ENCODE peak calls at places on chromosome 7, in seven cellular contexts. V, D, G, S, M, K and J are unnamed samples.

GRCh38 chr7:48085433-48085791 is 3.7 kb upstream of the UPP1 start:
- DNase-seq in V (no peak), D (no peak), G (no peak), S (no peak), M (no peak), K (no peak), J (no peak)

GRCh38 chr7:85261341-85261740 is 74.5 kb upstream of the SEMA3D start:
- DNase-seq in V (no peak), D (no peak), G (peak; percentile 55), S (no peak), M (no peak), K (peak; percentile 16), J (no peak)

GRCh38 chr7:45598697-45599520 is 24.7 kb downstream of the ADCY1 start:
- DNase-seq in V (no peak), D (no peak), G (no peak), S (no peak), M (peak; percentile 20), K (no peak), J (no peak)

GRCh38 chr7:11236680-11237079 is 263.0 kb downstream of the PHF14 start:
- DNase-seq in V (no peak), D (no peak), G (no peak), S (no peak), M (no peak), K (no peak), J (no peak)

GRCh38 chr7:149440222-149440621 is 20.6 kb downstream of the ZNF777 start:
- DNase-seq in V (no peak), D (no peak), G (peak; percentile 14), S (no peak), M (no peak), K (no peak), J (peak; percentile 1)

GRCh38 chr7:36784991-36785940 is 61.0 kb upstream of the AOAH start:
- DNase-seq in V (no peak), D (no peak), G (no peak), S (no peak), M (no peak), K (no peak), J (no peak)

GRCh38 chr7:29488203-29488970 is 75.2 kb upstream of the PRR15 start:
- DNase-seq in V (no peak), D (no peak), G (no peak), S (no peak), M (no peak), K (no peak), J (no peak)

GRCh38 chr7:21355406-21355874 is 72.4 kb upstream of the SP4 start:
- DNase-seq in V (no peak), D (no peak), G (no peak), S (no peak), M (no peak), K (no peak), J (no peak)

GRCh38 chr7:12884856-12885440 is 197.5 kb downstream of the ARL4A start:
- DNase-seq in V (peak; percentile 4), D (no peak), G (peak; percentile 61), S (no peak), M (no peak), K (peak; percentile 1), J (no peak)

GRCh38 chr7:32079530-32079929 is 9.3 kb upstream of the PDE1C start:
- DNase-seq in V (no peak), D (no peak), G (no peak), S (no peak), M (no peak), K (no peak), J (no peak)

GRCh38 chr7:16989883-16990413 is 108.2 kb upstream of the AGR3 start:
- DNase-seq in V (no peak), D (peak; percentile 89), G (peak; percentile 80), S (no peak), M (no peak), K (peak; percentile 74), J (no peak)

GRCh38 chr7:137351941-137352340 is 8.4 kb upstream of the PTN start:
- DNase-seq in V (no peak), D (no peak), G (no peak), S (no peak), M (no peak), K (no peak), J (no peak)

GRCh38 chr7:7719235-7719634 is 828 bp upstream of the RPA3 start:
- DNase-seq in V (no peak), D (peak; percentile 41), G (peak; percentile 99), S (no peak), M (no peak), K (peak; percentile 75), J (no peak)

GRCh38 chr7:138163800-138164199 is 87.5 kb downstream of the AKR1D1 start:
- DNase-seq in V (no peak), D (no peak), G (no peak), S (no peak), M (no peak), K (no peak), J (no peak)

GRCh38 chr7:155557778-155558177 is 11.4 kb upstream of the CNPY1 start:
- DNase-seq in V (no peak), D (no peak), G (no peak), S (no peak), M (no peak), K (no peak), J (no peak)

GRCh38 chr7:47474937-47475879 is 106.7 kb downstream of the TNS3 start:
- DNase-seq in V (peak; percentile 95), D (peak; percentile 98), G (peak; percentile 96), S (no peak), M (peak; percentile 93), K (peak; percentile 99), J (peak; percentile 54)

GRCh38 chr7:112958775-112959174 is 127.9 kb downstream of the GPR85 start:
- DNase-seq in V (no peak), D (no peak), G (no peak), S (no peak), M (no peak), K (no peak), J (no peak)

GRCh38 chr7:64559206-64559605 is 3.7 kb downstream of the ZNF680 start:
- DNase-seq in V (no peak), D (no peak), G (no peak), S (no peak), M (no peak), K (no peak), J (no peak)

GRCh38 chr7:513521-514166 is 6.0 kb downstream of the PDGFA start:
- DNase-seq in V (no peak), D (no peak), G (peak; percentile 54), S (no peak), M (no peak), K (peak; percentile 28), J (no peak)

GRCh38 chr7:44375236-44375699 is 49.9 kb upstream of the CAMK2B start:
- DNase-seq in V (peak; percentile 34), D (no peak), G (no peak), S (no peak), M (peak; percentile 70), K (no peak), J (peak; percentile 82)

GRCh38 chr7:19116121-19117080 is 1.0 kb downstream of the TWIST1 start:
- DNase-seq in V (peak; percentile 63), D (no peak), G (peak; percentile 50), S (peak; percentile 46), M (peak; percentile 63), K (peak; percentile 38), J (no peak)

GRCh38 chr7:130695840-130696239 is 9.5 kb upstream of the TSGA13 start:
- DNase-seq in V (peak; percentile 46), D (no peak), G (peak; percentile 45), S (peak; percentile 6), M (no peak), K (peak; percentile 60), J (no peak)

DNA sequence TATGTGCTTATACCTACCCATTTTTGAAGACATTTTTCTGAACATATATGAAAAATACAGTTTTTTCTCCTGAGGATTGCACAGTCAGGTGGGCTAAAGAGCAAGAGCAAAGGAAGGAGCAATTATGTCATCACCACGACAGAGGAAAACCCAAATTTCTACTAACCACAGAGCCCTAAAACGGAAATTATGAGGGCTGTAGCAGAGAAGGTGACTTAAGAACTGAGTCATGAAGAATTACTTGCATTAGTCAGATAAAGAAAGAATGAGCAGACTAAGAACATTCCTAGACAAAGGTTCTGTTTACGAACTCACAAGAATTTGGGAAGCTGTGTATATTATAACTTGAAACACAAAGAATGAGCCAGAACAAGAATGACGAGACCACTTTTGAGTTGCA is 974.4 kb downstream of the NXPH1 start:
- DNase-seq in V (no peak), D (peak; percentile 7), G (no peak), S (no peak), M (no peak), K (peak; percentile 60), J (no peak)
- H2BK5ac ChIP-seq in V (no peak overlapping the region), D (no peak overlapping the region), G (no peak overlapping the region), S (no peak overlapping the region), M (no peak overlapping the region), K (no peak overlapping the region), J (no peak overlapping the region)

DNA sequence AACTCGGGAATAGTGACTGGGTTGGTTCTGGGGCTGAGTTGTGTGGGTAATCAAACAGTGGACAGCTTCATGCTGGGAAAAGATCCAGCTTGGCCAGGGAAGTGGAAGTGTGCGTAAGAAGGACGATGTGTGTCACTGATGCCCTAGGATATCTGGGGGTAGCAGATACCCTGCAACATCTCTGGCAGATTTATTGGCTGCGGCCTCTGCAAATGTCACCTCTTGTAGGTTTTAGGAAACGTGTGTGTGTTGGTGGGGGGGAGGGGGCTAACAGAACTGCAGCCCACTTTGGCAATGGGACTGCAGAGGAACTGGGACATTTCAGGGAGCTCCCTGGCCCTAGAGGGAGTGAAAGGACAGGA is 965 bp upstream of the AGAP3 start:
- DNase-seq in V (no peak), D (no peak), G (no peak), S (no peak), M (no peak), K (no peak), J (no peak)
- H2BK5ac ChIP-seq in V (no peak overlapping the region), D (no peak overlapping the region), G (no peak overlapping the region), S (no peak overlapping the region), M (no peak overlapping the region), K (no peak overlapping the region), J (peak overlapping the region; percentile 42)

GRCh38 chr7:110084177-110084807 is 1006.6 kb upstream of the LRRN3 start:
- DNase-seq in V (no peak), D (no peak), G (peak; percentile 28), S (no peak), M (no peak), K (no peak), J (no peak)
- H2BK5ac ChIP-seq in V (no peak overlapping the region), D (no peak overlapping the region), G (no peak overlapping the region), S (no peak overlapping the region), M (no peak overlapping the region), K (no peak overlapping the region), J (no peak overlapping the region)

DNA sequence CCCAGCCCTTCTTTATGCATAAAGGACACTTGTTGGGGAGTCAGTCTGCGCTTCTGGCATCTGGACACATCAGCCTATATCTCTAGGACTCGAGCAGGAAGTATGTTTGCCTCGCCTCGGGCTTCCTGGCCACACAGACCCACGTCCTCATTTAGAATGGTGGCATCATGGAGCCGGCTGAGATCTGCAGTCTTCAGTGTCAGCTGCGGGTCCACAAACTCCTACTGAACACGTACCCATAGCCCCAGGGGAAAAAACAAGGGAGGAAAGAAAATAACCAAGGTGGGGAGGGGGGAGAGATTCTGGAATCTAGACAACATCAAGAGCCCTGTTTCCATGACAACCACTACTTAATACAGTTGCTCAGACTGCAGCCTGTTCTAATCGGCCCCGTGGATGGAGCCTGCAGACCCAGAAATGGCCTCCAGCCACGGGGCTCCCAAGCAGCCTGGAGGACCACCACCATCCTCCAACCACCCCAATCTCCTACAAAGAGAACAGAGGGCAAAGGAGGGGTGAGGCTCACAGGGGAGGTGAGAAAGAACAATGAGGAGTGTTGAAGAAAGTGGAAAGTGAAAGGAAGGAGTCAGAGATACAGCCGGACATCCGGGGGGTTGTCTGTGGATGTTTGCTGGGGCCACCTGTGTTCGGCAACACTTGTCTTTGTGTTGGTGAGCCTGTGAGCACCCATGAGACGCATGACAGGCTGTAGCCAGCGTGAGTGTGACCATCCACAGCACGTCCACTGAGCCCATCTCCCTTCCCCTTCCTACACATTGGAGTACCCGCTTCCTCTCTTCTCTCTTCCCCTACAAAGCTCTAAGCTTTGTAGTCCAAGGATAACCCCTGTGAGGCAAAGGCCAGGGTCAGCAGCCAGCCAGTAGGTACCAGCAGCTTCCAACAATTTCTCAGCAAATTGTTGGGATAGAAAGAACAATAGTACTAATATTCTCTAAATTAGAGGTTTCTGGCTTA is 141.0 kb downstream of the PLXNA4 start:
- DNase-seq in V (no peak), D (peak; percentile 86), G (no peak), S (no peak), M (no peak), K (no peak), J (no peak)
- H2BK5ac ChIP-seq in V (no peak overlapping the region), D (no peak overlapping the region), G (no peak overlapping the region), S (no peak overlapping the region), M (no peak overlapping the region), K (no peak overlapping the region), J (no peak overlapping the region)